ENCODE peak calls at places on chromosome 1, in ten cellular contexts. One of them, this sample, is unnamed.

GRCh38 chr1:40081874-40082273 is 15.2 kb downstream of the PPT1 start:
- DNase-seq in colonic mucosa: no peak
- DNase-seq in endothelial cell: no peak
- DNase-seq in AG04450: no peak
- DNase-seq in ovary: no peak
- DNase-seq in prostate gland: no peak
- DNase-seq in mammary epithelial cell: no peak
- DNase-seq in CD14-positive monocyte: no peak
- DNase-seq in Peyer's patch: no peak
- DNase-seq in tibial artery: no peak
- DNase-seq in this sample: no peak

GRCh38 chr1:83857108-83857507 is 141.8 kb downstream of the TTLL7 start:
- DNase-seq in colonic mucosa: no peak
- DNase-seq in endothelial cell: no peak
- DNase-seq in AG04450: no peak
- DNase-seq in ovary: no peak
- DNase-seq in prostate gland: no peak
- DNase-seq in mammary epithelial cell: no peak
- DNase-seq in CD14-positive monocyte: no peak
- DNase-seq in Peyer's patch: no peak
- DNase-seq in tibial artery: no peak
- DNase-seq in this sample: no peak

GRCh38 chr1:94921977-94922376 is 4.9 kb downstream of the CNN3 start:
- DNase-seq in colonic mucosa: no peak
- DNase-seq in endothelial cell: no peak
- DNase-seq in AG04450: no peak
- DNase-seq in ovary: no peak
- DNase-seq in prostate gland: no peak
- DNase-seq in mammary epithelial cell: no peak
- DNase-seq in CD14-positive monocyte: no peak
- DNase-seq in Peyer's patch: no peak
- DNase-seq in tibial artery: no peak
- DNase-seq in this sample: no peak

GRCh38 chr1:112713466-112714312 is 1.4 kb downstream of the PPM1J start:
- DNase-seq in colonic mucosa: no peak
- DNase-seq in endothelial cell: no peak
- DNase-seq in AG04450: no peak
- DNase-seq in ovary: no peak
- DNase-seq in prostate gland: no peak
- DNase-seq in mammary epithelial cell: no peak
- DNase-seq in CD14-positive monocyte: no peak
- DNase-seq in Peyer's patch: no peak
- DNase-seq in tibial artery: no peak
- DNase-seq in this sample: no peak

GRCh38 chr1:41322835-41323234 is 38.4 kb upstream of the FOXO6 start:
- DNase-seq in colonic mucosa: peak
- DNase-seq in endothelial cell: peak
- DNase-seq in AG04450: no peak
- DNase-seq in ovary: no peak
- DNase-seq in prostate gland: peak
- DNase-seq in mammary epithelial cell: peak
- DNase-seq in CD14-positive monocyte: no peak
- DNase-seq in Peyer's patch: peak
- DNase-seq in tibial artery: no peak
- DNase-seq in this sample: no peak

GRCh38 chr1:20588634-20589225 is at the start of gene CDA:
- DNase-seq in colonic mucosa: peak
- DNase-seq in endothelial cell: no peak
- DNase-seq in AG04450: no peak
- DNase-seq in ovary: no peak
- DNase-seq in prostate gland: no peak
- DNase-seq in mammary epithelial cell: peak
- DNase-seq in CD14-positive monocyte: peak
- DNase-seq in Peyer's patch: peak
- DNase-seq in tibial artery: no peak
- DNase-seq in this sample: no peak

GRCh38 chr1:168520832-168521231 is 23.0 kb downstream of the XCL2 start:
- DNase-seq in colonic mucosa: no peak
- DNase-seq in endothelial cell: no peak
- DNase-seq in AG04450: no peak
- DNase-seq in ovary: no peak
- DNase-seq in prostate gland: no peak
- DNase-seq in mammary epithelial cell: no peak
- DNase-seq in CD14-positive monocyte: no peak
- DNase-seq in Peyer's patch: no peak
- DNase-seq in tibial artery: no peak
- DNase-seq in this sample: no peak

GRCh38 chr1:59061876-59062275 is 235.0 kb upstream of the FGGY start:
- DNase-seq in colonic mucosa: peak
- DNase-seq in endothelial cell: no peak
- DNase-seq in AG04450: peak
- DNase-seq in ovary: peak
- DNase-seq in prostate gland: peak
- DNase-seq in mammary epithelial cell: no peak
- DNase-seq in CD14-positive monocyte: no peak
- DNase-seq in Peyer's patch: no peak
- DNase-seq in tibial artery: peak
- DNase-seq in this sample: no peak

GRCh38 chr1:5891736-5892135 is 100.5 kb downstream of the NPHP4 start:
- DNase-seq in colonic mucosa: no peak
- DNase-seq in endothelial cell: no peak
- DNase-seq in AG04450: no peak
- DNase-seq in ovary: no peak
- DNase-seq in prostate gland: no peak
- DNase-seq in mammary epithelial cell: no peak
- DNase-seq in CD14-positive monocyte: no peak
- DNase-seq in Peyer's patch: no peak
- DNase-seq in tibial artery: no peak
- DNase-seq in this sample: no peak

GRCh38 chr1:204853446-204853845 is 17.2 kb upstream of the NFASC start:
- DNase-seq in colonic mucosa: no peak
- DNase-seq in endothelial cell: no peak
- DNase-seq in AG04450: no peak
- DNase-seq in ovary: no peak
- DNase-seq in prostate gland: no peak
- DNase-seq in mammary epithelial cell: no peak
- DNase-seq in CD14-positive monocyte: no peak
- DNase-seq in Peyer's patch: no peak
- DNase-seq in tibial artery: no peak
- DNase-seq in this sample: no peak

GRCh38 chr1:23013657-23014056 is 2.0 kb downstream of the TEX46 start:
- DNase-seq in colonic mucosa: no peak
- DNase-seq in endothelial cell: no peak
- DNase-seq in AG04450: no peak
- DNase-seq in ovary: no peak
- DNase-seq in prostate gland: no peak
- DNase-seq in mammary epithelial cell: peak
- DNase-seq in CD14-positive monocyte: no peak
- DNase-seq in Peyer's patch: no peak
- DNase-seq in tibial artery: no peak
- DNase-seq in this sample: no peak

GRCh38 chr1:245046310-245046709 is 108.5 kb upstream of the KIF26B start:
- DNase-seq in colonic mucosa: no peak
- DNase-seq in endothelial cell: no peak
- DNase-seq in AG04450: no peak
- DNase-seq in ovary: no peak
- DNase-seq in prostate gland: no peak
- DNase-seq in mammary epithelial cell: no peak
- DNase-seq in CD14-positive monocyte: no peak
- DNase-seq in Peyer's patch: no peak
- DNase-seq in tibial artery: no peak
- DNase-seq in this sample: no peak

GRCh38 chr1:181482521-181483083 is 715 bp upstream of the CACNA1E start:
- DNase-seq in colonic mucosa: peak
- DNase-seq in endothelial cell: peak
- DNase-seq in AG04450: no peak
- DNase-seq in ovary: no peak
- DNase-seq in prostate gland: peak
- DNase-seq in mammary epithelial cell: peak
- DNase-seq in CD14-positive monocyte: no peak
- DNase-seq in Peyer's patch: peak
- DNase-seq in tibial artery: no peak
- DNase-seq in this sample: peak

GRCh38 chr1:921011-921837 is 2.5 kb upstream of the SAMD11 start:
- DNase-seq in colonic mucosa: peak
- DNase-seq in endothelial cell: peak
- DNase-seq in AG04450: peak
- DNase-seq in ovary: peak
- DNase-seq in prostate gland: no peak
- DNase-seq in mammary epithelial cell: peak
- DNase-seq in CD14-positive monocyte: no peak
- DNase-seq in Peyer's patch: peak
- DNase-seq in tibial artery: peak
- DNase-seq in this sample: peak

GRCh38 chr1:32205401-32206370 is at the start of gene IQCC:
- DNase-seq in colonic mucosa: peak
- DNase-seq in endothelial cell: peak
- DNase-seq in AG04450: no peak
- DNase-seq in ovary: peak
- DNase-seq in prostate gland: peak
- DNase-seq in mammary epithelial cell: peak
- DNase-seq in CD14-positive monocyte: peak
- DNase-seq in Peyer's patch: peak
- DNase-seq in tibial artery: peak
- DNase-seq in this sample: peak

GRCh38 chr1:9352364-9353140 is 59.9 kb downstream of the SPSB1 start:
- DNase-seq in colonic mucosa: no peak
- DNase-seq in endothelial cell: peak
- DNase-seq in AG04450: no peak
- DNase-seq in ovary: no peak
- DNase-seq in prostate gland: no peak
- DNase-seq in mammary epithelial cell: no peak
- DNase-seq in CD14-positive monocyte: no peak
- DNase-seq in Peyer's patch: no peak
- DNase-seq in tibial artery: no peak
- DNase-seq in this sample: no peak
- TF ChIP-seq CTCF in colonic mucosa: no peak
- TF ChIP-seq CTCF in endothelial cell: no peak
- TF ChIP-seq CTCF in AG04450: no peak
- TF ChIP-seq CTCF in ovary: no peak
- TF ChIP-seq CTCF in prostate gland: no peak
- TF ChIP-seq CTCF in mammary epithelial cell: no peak
- TF ChIP-seq CTCF in CD14-positive monocyte: no peak
- TF ChIP-seq CTCF in Peyer's patch: no peak
- TF ChIP-seq CTCF in tibial artery: no peak
- TF ChIP-seq CTCF in this sample: peak

GRCh38 chr1:240967070-240967724 is 355.2 kb upstream of the GREM2 start:
- DNase-seq in colonic mucosa: no peak
- DNase-seq in endothelial cell: no peak
- DNase-seq in AG04450: no peak
- DNase-seq in ovary: no peak
- DNase-seq in prostate gland: no peak
- DNase-seq in mammary epithelial cell: no peak
- DNase-seq in CD14-positive monocyte: no peak
- DNase-seq in Peyer's patch: no peak
- DNase-seq in tibial artery: no peak
- DNase-seq in this sample: no peak
- TF ChIP-seq CTCF in colonic mucosa: no peak
- TF ChIP-seq CTCF in endothelial cell: peak
- TF ChIP-seq CTCF in AG04450: peak
- TF ChIP-seq CTCF in ovary: no peak
- TF ChIP-seq CTCF in prostate gland: no peak
- TF ChIP-seq CTCF in mammary epithelial cell: no peak
- TF ChIP-seq CTCF in CD14-positive monocyte: no peak
- TF ChIP-seq CTCF in Peyer's patch: no peak
- TF ChIP-seq CTCF in tibial artery: no peak
- TF ChIP-seq CTCF in this sample: peak

DNA sequence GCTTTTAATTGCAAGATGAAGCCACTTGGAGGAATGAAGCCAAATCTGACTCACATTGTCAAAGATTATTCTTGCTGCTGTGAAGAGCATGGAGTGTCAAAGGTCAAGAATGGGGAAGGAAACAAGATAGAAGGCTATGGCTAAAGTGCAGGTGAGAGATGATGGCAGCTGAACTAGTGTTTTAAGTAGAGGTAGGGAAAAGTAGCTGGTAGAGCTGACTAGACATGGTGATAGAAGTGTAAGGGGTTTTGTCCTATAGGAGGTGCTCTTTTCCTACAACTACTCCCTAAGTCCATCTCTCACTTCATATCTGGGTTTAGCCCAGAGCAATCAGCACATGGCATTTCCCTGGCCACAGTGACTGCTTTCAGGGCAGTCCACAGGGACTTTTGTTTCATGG is 11.8 kb downstream of the UBE2T start:
- DNase-seq in colonic mucosa: no peak
- DNase-seq in endothelial cell: no peak
- DNase-seq in AG04450: no peak
- DNase-seq in ovary: no peak
- DNase-seq in prostate gland: no peak
- DNase-seq in mammary epithelial cell: no peak
- DNase-seq in CD14-positive monocyte: no peak
- DNase-seq in Peyer's patch: no peak
- DNase-seq in tibial artery: no peak
- DNase-seq in this sample: no peak
- TF ChIP-seq CTCF in colonic mucosa: no peak
- TF ChIP-seq CTCF in endothelial cell: no peak
- TF ChIP-seq CTCF in AG04450: no peak
- TF ChIP-seq CTCF in ovary: no peak
- TF ChIP-seq CTCF in prostate gland: no peak
- TF ChIP-seq CTCF in mammary epithelial cell: peak
- TF ChIP-seq CTCF in CD14-positive monocyte: no peak
- TF ChIP-seq CTCF in Peyer's patch: no peak
- TF ChIP-seq CTCF in tibial artery: no peak
- TF ChIP-seq CTCF in this sample: no peak

GRCh38 chr1:185046639-185047038 is 1.3 kb downstream of the RNF2 start:
- DNase-seq in colonic mucosa: no peak
- DNase-seq in endothelial cell: no peak
- DNase-seq in AG04450: no peak
- DNase-seq in ovary: no peak
- DNase-seq in prostate gland: no peak
- DNase-seq in mammary epithelial cell: no peak
- DNase-seq in CD14-positive monocyte: no peak
- DNase-seq in Peyer's patch: no peak
- DNase-seq in tibial artery: no peak
- DNase-seq in this sample: no peak

GRCh38 chr1:185041742-185042141 is 3.6 kb upstream of the RNF2 start:
- DNase-seq in colonic mucosa: no peak
- DNase-seq in endothelial cell: no peak
- DNase-seq in AG04450: no peak
- DNase-seq in ovary: no peak
- DNase-seq in prostate gland: no peak
- DNase-seq in mammary epithelial cell: no peak
- DNase-seq in CD14-positive monocyte: no peak
- DNase-seq in Peyer's patch: no peak
- DNase-seq in tibial artery: no peak
- DNase-seq in this sample: no peak

GRCh38 chr1:185045793-185046441 is 559 bp downstream of the RNF2 start:
- DNase-seq in colonic mucosa: peak
- DNase-seq in endothelial cell: peak
- DNase-seq in AG04450: no peak
- DNase-seq in ovary: peak
- DNase-seq in prostate gland: peak
- DNase-seq in mammary epithelial cell: peak
- DNase-seq in CD14-positive monocyte: no peak
- DNase-seq in Peyer's patch: no peak
- DNase-seq in tibial artery: no peak
- DNase-seq in this sample: peak

GRCh38 chr1:185044387-185044786 is 971 bp upstream of the RNF2 start:
- DNase-seq in colonic mucosa: no peak
- DNase-seq in endothelial cell: no peak
- DNase-seq in AG04450: no peak
- DNase-seq in ovary: no peak
- DNase-seq in prostate gland: no peak
- DNase-seq in mammary epithelial cell: no peak
- DNase-seq in CD14-positive monocyte: no peak
- DNase-seq in Peyer's patch: no peak
- DNase-seq in tibial artery: no peak
- DNase-seq in this sample: no peak

GRCh38 chr1:185044981-185045792 is at the start of gene RNF2:
- DNase-seq in colonic mucosa: peak
- DNase-seq in endothelial cell: peak
- DNase-seq in AG04450: peak
- DNase-seq in ovary: peak
- DNase-seq in prostate gland: peak
- DNase-seq in mammary epithelial cell: peak
- DNase-seq in CD14-positive monocyte: peak
- DNase-seq in Peyer's patch: peak
- DNase-seq in tibial artery: peak
- DNase-seq in this sample: peak
- TF ChIP-seq CTCF in colonic mucosa: no peak
- TF ChIP-seq CTCF in endothelial cell: no peak
- TF ChIP-seq CTCF in AG04450: no peak
- TF ChIP-seq CTCF in ovary: no peak
- TF ChIP-seq CTCF in prostate gland: no peak
- TF ChIP-seq CTCF in mammary epithelial cell: no peak
- TF ChIP-seq CTCF in CD14-positive monocyte: no peak
- TF ChIP-seq CTCF in Peyer's patch: no peak
- TF ChIP-seq CTCF in tibial artery: no peak
- TF ChIP-seq CTCF in this sample: no peak

This sample was measured in progenitor cell of endocrine pancreas.